ENCODE peak calls at places on chromosomes 16 and 17, in six cellular contexts. One of them, this sample, is unnamed.

GRCh38 chr16:54201200-54201599 is 85.4 kb downstream of the IRX3 start:
- DNase-seq in ovary: no peak
- DNase-seq in PC-3: no peak
- DNase-seq in PC-9: no peak
- DNase-seq in left ventricle myocardium inferior: no peak
- DNase-seq in fibroblast of lung: no peak
- DNase-seq in this sample: no peak

GRCh38 chr17:83149326-83149725 is 69.9 kb downstream of the METRNL start:
- DNase-seq in ovary: no peak
- DNase-seq in PC-3: no peak
- DNase-seq in PC-9: no peak
- DNase-seq in left ventricle myocardium inferior: no peak
- DNase-seq in fibroblast of lung: no peak
- DNase-seq in this sample: no peak

GRCh38 chr16:71347146-71347545 is 11.4 kb upstream of the CALB2 start:
- DNase-seq in ovary: no peak
- DNase-seq in PC-3: no peak
- DNase-seq in PC-9: no peak
- DNase-seq in left ventricle myocardium inferior: no peak
- DNase-seq in fibroblast of lung: no peak
- DNase-seq in this sample: no peak

GRCh38 chr17:78458739-78459335 is 80.4 kb downstream of the PGS1 start:
- DNase-seq in ovary: no peak
- DNase-seq in PC-3: no peak
- DNase-seq in PC-9: no peak
- DNase-seq in left ventricle myocardium inferior: no peak
- DNase-seq in fibroblast of lung: no peak
- DNase-seq in this sample: no peak

GRCh38 chr16:84836967-84837366 is 17.2 kb downstream of the CRISPLD2 start:
- DNase-seq in ovary: no peak
- DNase-seq in PC-3: no peak
- DNase-seq in PC-9: no peak
- DNase-seq in left ventricle myocardium inferior: no peak
- DNase-seq in fibroblast of lung: no peak
- DNase-seq in this sample: no peak

GRCh38 chr16:85557083-85557975 is 55.8 kb upstream of the GSE1 start:
- DNase-seq in ovary: no peak
- DNase-seq in PC-3: peak; percentile 27
- DNase-seq in PC-9: peak; percentile 23
- DNase-seq in left ventricle myocardium inferior: no peak
- DNase-seq in fibroblast of lung: no peak
- DNase-seq in this sample: peak; percentile 27

GRCh38 chr16:24539295-24539849 is at the start of gene RBBP6:
- DNase-seq in ovary: peak; percentile 95
- DNase-seq in PC-3: peak; percentile 94
- DNase-seq in PC-9: peak; percentile 97
- DNase-seq in left ventricle myocardium inferior: peak; percentile 94
- DNase-seq in fibroblast of lung: peak; percentile 97
- DNase-seq in this sample: peak; percentile 78

GRCh38 chr16:29804455-29805231 is 1.7 kb upstream of the MAZ start:
- DNase-seq in ovary: peak; percentile 66
- DNase-seq in PC-3: no peak
- DNase-seq in PC-9: peak; percentile 41
- DNase-seq in left ventricle myocardium inferior: peak; percentile 67
- DNase-seq in fibroblast of lung: peak; percentile 33
- DNase-seq in this sample: no peak

GRCh38 chr17:63439682-63440081 is 6.4 kb downstream of the CYB561 start:
- DNase-seq in ovary: no peak
- DNase-seq in PC-3: peak; percentile 68
- DNase-seq in PC-9: no peak
- DNase-seq in left ventricle myocardium inferior: no peak
- DNase-seq in fibroblast of lung: peak; percentile 53
- DNase-seq in this sample: no peak

GRCh38 chr17:55245986-55246385 is 18.8 kb upstream of the HLF start:
- DNase-seq in ovary: no peak
- DNase-seq in PC-3: no peak
- DNase-seq in PC-9: no peak
- DNase-seq in left ventricle myocardium inferior: no peak
- DNase-seq in fibroblast of lung: no peak
- DNase-seq in this sample: no peak

GRCh38 chr17:78133971-78134898 is 3.7 kb downstream of the TMC8 start:
- DNase-seq in ovary: no peak
- DNase-seq in PC-3: peak; percentile 73
- DNase-seq in PC-9: peak; percentile 49
- DNase-seq in left ventricle myocardium inferior: no peak
- DNase-seq in fibroblast of lung: peak; percentile 37
- DNase-seq in this sample: peak; percentile 47

GRCh38 chr17:4582691-4583090 is 1.6 kb upstream of the SMTNL2 start:
- DNase-seq in ovary: no peak
- DNase-seq in PC-3: no peak
- DNase-seq in PC-9: no peak
- DNase-seq in left ventricle myocardium inferior: no peak
- DNase-seq in fibroblast of lung: no peak
- DNase-seq in this sample: no peak

GRCh38 chr17:45451131-45451530 is 18.5 kb upstream of the ARHGAP27 start:
- DNase-seq in ovary: no peak
- DNase-seq in PC-3: no peak
- DNase-seq in PC-9: no peak
- DNase-seq in left ventricle myocardium inferior: no peak
- DNase-seq in fibroblast of lung: no peak
- DNase-seq in this sample: no peak

GRCh38 chr17:6587310-6587709 is 31.0 kb upstream of the PITPNM3 start:
- DNase-seq in ovary: no peak
- DNase-seq in PC-3: no peak
- DNase-seq in PC-9: no peak
- DNase-seq in left ventricle myocardium inferior: no peak
- DNase-seq in fibroblast of lung: no peak
- DNase-seq in this sample: peak; percentile 19

GRCh38 chr16:60127196-60127595 is 1393.1 kb upstream of the GOT2 start:
- DNase-seq in ovary: no peak
- DNase-seq in PC-3: no peak
- DNase-seq in PC-9: no peak
- DNase-seq in left ventricle myocardium inferior: no peak
- DNase-seq in fibroblast of lung: no peak
- DNase-seq in this sample: no peak

GRCh38 chr17:44919411-44919810 is 4.1 kb upstream of the GFAP start:
- DNase-seq in ovary: no peak
- DNase-seq in PC-3: no peak
- DNase-seq in PC-9: no peak
- DNase-seq in left ventricle myocardium inferior: no peak
- DNase-seq in fibroblast of lung: no peak
- DNase-seq in this sample: no peak

GRCh38 chr16:35639233-35640205 is 2180.1 kb downstream of the TP53TG3F start:
- DNase-seq in ovary: no peak
- DNase-seq in PC-3: no peak
- DNase-seq in PC-9: no peak
- DNase-seq in left ventricle myocardium inferior: no peak
- DNase-seq in fibroblast of lung: no peak
- DNase-seq in this sample: peak; percentile 3

GRCh38 chr16:3952342-3953131 is 72.0 kb upstream of the CREBBP start:
- DNase-seq in ovary: peak; percentile 68
- DNase-seq in PC-3: no peak
- DNase-seq in PC-9: no peak
- DNase-seq in left ventricle myocardium inferior: peak; percentile 87
- DNase-seq in fibroblast of lung: no peak
- DNase-seq in this sample: no peak

GRCh38 chr17:40516581-40517285 is 15.3 kb upstream of the TNS4 start:
- DNase-seq in ovary: no peak
- DNase-seq in PC-3: peak; percentile 93
- DNase-seq in PC-9: peak; percentile 65
- DNase-seq in left ventricle myocardium inferior: no peak
- DNase-seq in fibroblast of lung: no peak
- DNase-seq in this sample: peak; percentile 74

GRCh38 chr17:5553479-5553878 is 30.8 kb downstream of the NLRP1 start:
- DNase-seq in ovary: no peak
- DNase-seq in PC-3: no peak
- DNase-seq in PC-9: no peak
- DNase-seq in left ventricle myocardium inferior: no peak
- DNase-seq in fibroblast of lung: no peak
- DNase-seq in this sample: no peak

DNA sequence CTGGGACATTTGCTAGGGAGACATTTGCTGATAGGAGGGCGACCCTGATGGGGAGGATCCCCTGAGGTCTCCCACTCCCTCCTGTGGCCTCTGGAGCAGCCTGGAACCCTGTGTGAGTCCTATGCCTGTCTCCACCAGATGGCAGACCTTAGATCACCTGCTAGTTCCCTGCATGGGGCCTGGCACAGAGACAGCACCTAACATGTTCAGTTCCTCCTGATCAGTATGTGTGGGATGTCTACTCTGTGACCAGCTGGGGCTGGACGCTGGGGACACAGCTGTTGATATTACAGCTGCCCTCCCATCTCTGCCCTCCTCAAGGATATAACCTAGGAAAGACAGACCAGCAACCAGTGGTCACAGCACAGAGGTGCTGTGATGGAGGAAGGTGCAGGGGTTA is 1.1 kb upstream of the ADCY7 start:
- DNase-seq in ovary: no peak
- DNase-seq in PC-3: peak; percentile 21
- DNase-seq in PC-9: no peak
- DNase-seq in left ventricle myocardium inferior: no peak
- DNase-seq in fibroblast of lung: no peak
- DNase-seq in this sample: peak; percentile 23
- TF ChIP-seq CTCF in ovary: no peak
- TF ChIP-seq CTCF in PC-3: peak; percentile 40
- TF ChIP-seq CTCF in PC-9: no peak
- TF ChIP-seq CTCF in left ventricle myocardium inferior: peak; percentile 18
- TF ChIP-seq CTCF in fibroblast of lung: peak; percentile 4
- TF ChIP-seq CTCF in this sample: peak; percentile 49

DNA sequence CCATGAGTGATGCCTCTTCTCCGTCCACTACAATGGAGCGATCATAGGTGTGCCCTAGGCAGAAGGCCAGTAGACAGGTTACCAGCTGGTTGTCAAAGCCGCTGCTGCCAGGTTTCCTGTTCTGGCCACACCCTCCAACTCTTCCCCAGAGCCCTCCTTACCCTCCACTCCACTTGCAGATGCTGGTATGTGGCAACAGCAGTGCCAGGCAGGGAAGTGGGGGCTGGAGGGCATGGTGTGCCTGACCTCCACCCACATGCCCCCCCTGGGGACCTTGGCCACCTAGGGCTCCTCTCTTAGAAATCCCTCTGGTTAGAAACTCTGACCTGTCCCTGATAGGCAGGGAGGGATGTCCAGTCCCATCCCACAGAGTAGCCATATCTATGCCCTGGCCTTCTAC is 1.5 kb downstream of the RRAD start:
- DNase-seq in ovary: no peak
- DNase-seq in PC-3: no peak
- DNase-seq in PC-9: no peak
- DNase-seq in left ventricle myocardium inferior: no peak
- DNase-seq in fibroblast of lung: no peak
- DNase-seq in this sample: no peak
- H3K27me3 ChIP-seq in ovary: no peaks in the 10 kb centered on the region
- H3K27me3 ChIP-seq in PC-3: peaks cover 13% of the 10 kb centered on the region
- H3K27me3 ChIP-seq in PC-9: no peaks in the 10 kb centered on the region
- H3K27me3 ChIP-seq in left ventricle myocardium inferior: peaks cover 38% of the 10 kb centered on the region
- H3K27me3 ChIP-seq in fibroblast of lung: peaks cover 2% of the 10 kb centered on the region
- H3K27me3 ChIP-seq in this sample: peaks cover 1% of the 10 kb centered on the region

GRCh38 chr17:72123496-72123963 is 2.7 kb downstream of the SOX9 start:
- DNase-seq in ovary: no peak
- DNase-seq in PC-3: no peak
- DNase-seq in PC-9: no peak
- DNase-seq in left ventricle myocardium inferior: no peak
- DNase-seq in fibroblast of lung: no peak
- DNase-seq in this sample: no peak

GRCh38 chr17:72125742-72126141 is 4.9 kb downstream of the SOX9 start:
- DNase-seq in ovary: no peak
- DNase-seq in PC-3: peak; percentile 59
- DNase-seq in PC-9: no peak
- DNase-seq in left ventricle myocardium inferior: no peak
- DNase-seq in fibroblast of lung: no peak
- DNase-seq in this sample: peak; percentile 71

GRCh38 chr17:72125226-72125651 is 4.4 kb downstream of the SOX9 start:
- DNase-seq in ovary: no peak
- DNase-seq in PC-3: peak; percentile 45
- DNase-seq in PC-9: no peak
- DNase-seq in left ventricle myocardium inferior: no peak
- DNase-seq in fibroblast of lung: no peak
- DNase-seq in this sample: no peak

GRCh38 chr17:72123964-72124791 is 3.4 kb downstream of the SOX9 start:
- DNase-seq in ovary: no peak
- DNase-seq in PC-3: peak; percentile 40
- DNase-seq in PC-9: no peak
- DNase-seq in left ventricle myocardium inferior: no peak
- DNase-seq in fibroblast of lung: no peak
- DNase-seq in this sample: no peak

DNA sequence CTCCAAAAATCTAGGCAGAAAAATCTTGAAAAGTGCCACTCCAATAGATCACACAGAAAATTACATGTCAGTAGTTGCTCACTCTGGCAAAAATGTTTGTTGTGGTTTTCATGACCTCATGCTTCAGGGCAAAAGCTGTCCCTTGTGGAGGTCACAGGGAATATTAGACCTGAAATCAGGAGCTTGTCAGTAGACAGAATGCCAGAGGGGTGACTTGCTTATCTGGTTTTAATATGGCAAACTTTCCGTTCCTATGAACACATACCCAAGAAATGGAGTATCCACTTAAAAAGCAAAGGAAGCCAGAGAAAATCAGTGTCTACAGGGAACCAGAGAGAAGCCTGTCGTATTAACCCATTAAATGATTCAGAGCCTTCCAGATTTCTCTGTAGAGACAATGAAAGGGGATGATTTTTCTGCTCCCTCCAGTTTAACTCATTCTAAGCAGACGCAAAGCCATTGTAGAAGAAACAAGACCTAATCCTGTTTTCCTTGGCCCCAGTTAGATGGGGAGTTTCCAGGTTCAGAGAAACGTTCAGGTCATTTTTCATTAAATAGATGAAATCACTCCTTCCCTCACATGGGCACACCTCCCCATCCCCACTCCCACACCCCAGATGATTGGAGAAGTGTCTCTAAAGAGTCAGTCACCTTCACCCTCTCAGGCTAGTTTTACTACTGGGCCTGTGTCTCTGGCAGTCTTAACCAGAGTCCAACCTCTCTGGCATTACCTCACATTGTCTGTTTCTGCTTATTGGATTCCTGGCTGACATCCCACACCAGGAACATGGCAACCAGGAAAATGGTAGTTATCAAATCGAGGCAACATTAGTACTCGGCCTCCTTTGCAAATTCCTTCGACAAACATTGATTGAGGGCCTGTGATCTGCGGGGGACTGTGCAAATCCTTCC is 6.0 kb downstream of the SOX9 start:
- DNase-seq in ovary: no peak
- DNase-seq in PC-3: peak; percentile 91
- DNase-seq in PC-9: peak; percentile 60
- DNase-seq in left ventricle myocardium inferior: no peak
- DNase-seq in fibroblast of lung: peak; percentile 73
- DNase-seq in this sample: peak; percentile 80
- TF ChIP-seq CTCF in ovary: no peak
- TF ChIP-seq CTCF in PC-3: peak; percentile 15
- TF ChIP-seq CTCF in PC-9: peak; percentile 6
- TF ChIP-seq CTCF in left ventricle myocardium inferior: no peak
- TF ChIP-seq CTCF in fibroblast of lung: no peak
- TF ChIP-seq CTCF in this sample: no peak

DNA sequence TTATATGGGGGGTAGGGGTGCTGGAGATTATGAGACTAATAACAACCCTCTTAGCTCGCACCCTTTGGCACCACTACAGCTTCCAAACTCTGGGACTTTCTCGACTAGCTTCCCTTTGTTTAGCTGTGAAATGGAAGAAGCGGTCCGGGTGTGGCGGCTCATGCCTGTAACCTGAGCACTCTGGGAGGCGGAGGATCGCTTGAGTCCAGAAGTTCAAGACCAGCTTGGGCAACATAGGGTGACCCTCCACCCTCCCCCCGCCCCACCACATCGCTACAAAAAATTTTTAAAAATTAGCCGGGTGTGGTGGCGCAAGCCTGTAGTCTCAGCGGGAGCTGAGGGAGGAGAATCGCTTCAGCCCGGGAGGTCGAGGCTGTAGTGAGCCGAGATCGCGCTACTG is 807 bp upstream of the CDH3 start:
- DNase-seq in ovary: peak; percentile 54
- DNase-seq in PC-3: no peak
- DNase-seq in PC-9: peak; percentile 33
- DNase-seq in left ventricle myocardium inferior: no peak
- DNase-seq in fibroblast of lung: no peak
- DNase-seq in this sample: no peak
- H3K27me3 ChIP-seq in ovary: no peaks in the 10 kb centered on the region
- H3K27me3 ChIP-seq in PC-3: no peaks in the 10 kb centered on the region
- H3K27me3 ChIP-seq in PC-9: no peaks in the 10 kb centered on the region
- H3K27me3 ChIP-seq in left ventricle myocardium inferior: peaks cover 97% of the 10 kb centered on the region
- H3K27me3 ChIP-seq in fibroblast of lung: peaks cover 25% of the 10 kb centered on the region
- H3K27me3 ChIP-seq in this sample: no peaks in the 10 kb centered on the region